ENCODE peak calls at places on chromosome 2, in eight cellular contexts. X is MM.1S, Z is neuronal stem cell, E is uterus, N is brain microvascular endothelial cell, R is fibroblast of lung, F is heart right ventricle, U is thyroid gland. D is an unnamed sample.

GRCh38 chr2:407630-408029 is 119.7 kb upstream of the ALKAL2 start:
- DNase-seq in X (no peak), Z (no peak), E (no peak), N (no peak), R (no peak), F (no peak), U (no peak), D (no peak)

GRCh38 chr2:150120271-150120950 is 367.1 kb downstream of the RND3 start:
- DNase-seq in X (no peak), Z (peak; percentile 38), E (no peak), N (no peak), R (no peak), F (no peak), U (no peak), D (no peak)

GRCh38 chr2:163757811-163758210 is 22.0 kb upstream of the FIGN start:
- DNase-seq in X (no peak), Z (no peak), E (no peak), N (no peak), R (no peak), F (no peak), U (no peak), D (no peak)

GRCh38 chr2:15313657-15314056 is 247.5 kb downstream of the NBAS start:
- DNase-seq in X (no peak), Z (no peak), E (no peak), N (peak; percentile 12), R (peak; percentile 77), F (no peak), U (no peak), D (no peak)

GRCh38 chr2:23480991-23481797 is 96.2 kb downstream of the KLHL29 start:
- DNase-seq in X (no peak), Z (no peak), E (peak; percentile 47), N (peak; percentile 74), R (peak; percentile 91), F (no peak), U (no peak), D (peak; percentile 77)

GRCh38 chr2:188786368-188786781 is 187.8 kb upstream of the COL3A1 start:
- DNase-seq in X (no peak), Z (no peak), E (peak; percentile 22), N (peak; percentile 82), R (peak; percentile 90), F (peak; percentile 39), U (peak; percentile 5), D (no peak)

GRCh38 chr2:38203455-38203810 is 127.5 kb upstream of the CYP1B1 start:
- DNase-seq in X (no peak), Z (no peak), E (no peak), N (no peak), R (peak; percentile 58), F (no peak), U (no peak), D (no peak)

GRCh38 chr2:96260404-96261260 is 5.2 kb downstream of the TMEM127 start:
- DNase-seq in X (peak; percentile 85), Z (no peak), E (no peak), N (peak; percentile 74), R (peak; percentile 87), F (peak; percentile 74), U (peak; percentile 82), D (peak; percentile 87)

GRCh38 chr2:3445891-3446290 is 66.4 kb downstream of the TRAPPC12 start:
- DNase-seq in X (no peak), Z (no peak), E (no peak), N (no peak), R (no peak), F (no peak), U (peak; percentile 86), D (no peak)

GRCh38 chr2:148238561-148238960 is 217.7 kb downstream of the MBD5 start:
- DNase-seq in X (no peak), Z (no peak), E (no peak), N (no peak), R (peak; percentile 24), F (no peak), U (no peak), D (no peak)

GRCh38 chr2:11553661-11554429 is 20.0 kb downstream of the GREB1 start:
- DNase-seq in X (peak; percentile 52), Z (no peak), E (no peak), N (peak; percentile 9), R (peak; percentile 64), F (no peak), U (no peak), D (no peak)

GRCh38 chr2:154324601-154325000 is 373.9 kb upstream of the KCNJ3 start:
- DNase-seq in X (no peak), Z (no peak), E (no peak), N (no peak), R (no peak), F (no peak), U (no peak), D (no peak)

GRCh38 chr2:165224941-165225340 is 14.3 kb upstream of the SCN2A start:
- DNase-seq in X (no peak), Z (no peak), E (no peak), N (no peak), R (no peak), F (no peak), U (no peak), D (no peak)

GRCh38 chr2:73776381-73776780 is 3.5 kb downstream of the DUSP11 start:
- DNase-seq in X (no peak), Z (no peak), E (no peak), N (peak; percentile 32), R (no peak), F (no peak), U (no peak), D (no peak)

GRCh38 chr2:73766349-73766748 is 13.6 kb downstream of the DUSP11 start:
- DNase-seq in X (no peak), Z (no peak), E (no peak), N (no peak), R (no peak), F (no peak), U (no peak), D (no peak)

GRCh38 chr2:73766994-73767393 is 12.9 kb downstream of the DUSP11 start:
- DNase-seq in X (no peak), Z (no peak), E (no peak), N (no peak), R (no peak), F (no peak), U (no peak), D (no peak)

GRCh38 chr2:73772819-73773218 is 7.1 kb downstream of the DUSP11 start:
- DNase-seq in X (no peak), Z (no peak), E (no peak), N (no peak), R (no peak), F (no peak), U (no peak), D (no peak)

GRCh38 chr2:73770725-73771124 is 9.2 kb downstream of the DUSP11 start:
- DNase-seq in X (no peak), Z (no peak), E (no peak), N (no peak), R (no peak), F (no peak), U (no peak), D (no peak)
- H3K36me3 ChIP-seq in X (peaks cover 11% of the 10 kb centered on the region), Z (peaks cover 9% of the 10 kb centered on the region), E (peaks cover 4% of the 10 kb centered on the region), N (peaks cover 56% of the 10 kb centered on the region), R (peaks cover 7% of the 10 kb centered on the region), F (no peaks in the 10 kb centered on the region), U (peaks cover 45% of the 10 kb centered on the region), D (peaks cover 6% of the 10 kb centered on the region)

DNA sequence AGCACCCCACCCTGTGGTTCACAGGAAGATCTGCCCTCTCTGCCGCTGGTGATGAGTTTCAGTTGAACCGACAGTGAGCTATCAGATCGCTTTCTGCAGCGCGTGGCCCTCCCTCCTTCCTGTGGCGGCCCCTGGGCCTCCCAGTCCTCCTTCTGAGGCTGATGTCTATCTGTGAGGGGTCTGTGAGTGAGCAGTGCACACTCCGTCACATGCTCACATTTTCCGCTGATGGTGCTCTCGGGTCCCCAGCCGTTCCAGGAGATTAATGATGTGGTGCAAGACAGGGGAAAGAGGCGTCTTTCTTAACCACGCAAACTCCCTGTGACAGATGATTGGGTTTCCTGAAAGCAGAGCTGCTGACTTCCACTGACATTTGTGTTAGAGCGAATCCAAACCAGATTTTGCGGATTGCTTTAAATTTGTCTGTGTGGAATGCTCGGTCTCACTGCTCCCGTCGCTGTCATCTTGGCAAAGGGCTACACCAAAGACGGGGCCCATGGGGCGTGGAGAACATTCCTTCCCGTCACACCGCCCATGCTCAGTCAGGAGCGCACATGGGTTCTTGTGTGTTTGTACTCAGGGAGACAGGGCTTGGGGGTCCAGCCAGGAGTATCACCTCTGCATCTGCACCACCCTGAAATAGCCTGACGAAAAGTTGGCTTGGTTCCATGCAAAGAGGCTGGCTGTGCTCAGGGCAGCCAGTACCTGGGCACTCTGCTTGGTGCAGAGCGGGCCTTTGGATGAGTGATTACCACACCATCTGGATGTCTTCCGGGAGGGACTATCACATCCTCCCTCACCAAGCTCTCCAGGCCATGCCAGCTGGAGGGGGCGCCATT is 154.7 kb upstream of the HS6ST1 start:
- DNase-seq in X (no peak), Z (no peak), E (no peak), N (peak; percentile 19), R (peak; percentile 77), F (no peak), U (peak; percentile 55), D (peak; percentile 67)
- H3K4me3 ChIP-seq in X (no peak overlapping the region), Z (no peak overlapping the region), E (no peak overlapping the region), N (no peak overlapping the region), R (no peak overlapping the region), F (peak overlapping the region; percentile 28), U (no peak overlapping the region), D (no peak overlapping the region)

GRCh38 chr2:201707142-201707541 is 8.7 kb upstream of the MPP4 start:
- DNase-seq in X (no peak), Z (no peak), E (no peak), N (no peak), R (no peak), F (no peak), U (no peak), D (no peak)

GRCh38 chr2:201707753-201708152 is 9.3 kb upstream of the MPP4 start:
- DNase-seq in X (no peak), Z (no peak), E (no peak), N (peak; percentile 42), R (peak; percentile 62), F (no peak), U (no peak), D (no peak)

GRCh38 chr2:201709049-201709448 is 10.6 kb upstream of the MPP4 start:
- DNase-seq in X (no peak), Z (no peak), E (no peak), N (no peak), R (no peak), F (no peak), U (no peak), D (no peak)

GRCh38 chr2:201704536-201704935 is 6.1 kb upstream of the MPP4 start:
- DNase-seq in X (no peak), Z (no peak), E (no peak), N (no peak), R (no peak), F (no peak), U (no peak), D (no peak)

GRCh38 chr2:201709747-201710146 is 11.3 kb upstream of the MPP4 start:
- DNase-seq in X (no peak), Z (no peak), E (no peak), N (no peak), R (peak; percentile 51), F (no peak), U (no peak), D (no peak)
- H3K36me3 ChIP-seq in X (no peaks in the 10 kb centered on the region), Z (peaks cover 19% of the 10 kb centered on the region), E (no peaks in the 10 kb centered on the region), N (peaks cover 39% of the 10 kb centered on the region), R (peaks cover 5% of the 10 kb centered on the region), F (peaks cover 8% of the 10 kb centered on the region), U (peaks cover 40% of the 10 kb centered on the region), D (peaks cover 8% of the 10 kb centered on the region)

GRCh38 chr2:134027980-134028379 is 225.9 kb upstream of the MGAT5 start:
- DNase-seq in X (no peak), Z (no peak), E (no peak), N (no peak), R (no peak), F (no peak), U (peak; percentile 60), D (peak; percentile 58)
- H3K4me3 ChIP-seq in X (no peak overlapping the region), Z (peak overlapping the region; percentile 59), E (no peak overlapping the region), N (no peak overlapping the region), R (no peak overlapping the region), F (peak overlapping the region; percentile 44), U (no peak overlapping the region), D (peak overlapping the region; percentile 18)

GRCh38 chr2:190976521-190976920 is 37.5 kb downstream of the STAT1 start:
- DNase-seq in X (no peak), Z (no peak), E (no peak), N (no peak), R (no peak), F (no peak), U (no peak), D (no peak)
- H3K36me3 ChIP-seq in X (peaks cover 3% of the 10 kb centered on the region), Z (peaks cover 26% of the 10 kb centered on the region), E (no peaks in the 10 kb centered on the region), N (peaks cover 69% of the 10 kb centered on the region), R (peaks cover 37% of the 10 kb centered on the region), F (no peaks in the 10 kb centered on the region), U (peaks cover 37% of the 10 kb centered on the region), D (peaks cover 22% of the 10 kb centered on the region)